ENCODE peak calls at places on chromosomes 6 and 20, in four cellular contexts. B is H1, V is HepG2, P is GM12891. S is an unnamed sample.

GRCh38 chr20:50099121-50099520 is 13.8 kb downstream of the UBE2V1 start:
- DNase-seq in B (no peak), V (no peak), P (no peak), S (no peak)

GRCh38 chr20:62970307-62971210 is 18.1 kb downstream of the SLC17A9 start:
- DNase-seq in P (no peak), B (no peak), V (no peak), S (no peak)

GRCh38 chr6:101404767-101405166 is 11.3 kb downstream of the GRIK2 start:
- DNase-seq in V (no peak), P (no peak), B (no peak), S (no peak)

GRCh38 chr6:19731286-19731685 is 105.9 kb upstream of the ID4 start:
- DNase-seq in B (no peak), V (peak; percentile 9), P (no peak), S (no peak)

GRCh38 chr6:170135821-170136471 is 154.9 kb downstream of the DLL1 start:
- DNase-seq in P (no peak), B (no peak), V (no peak), S (no peak)

GRCh38 chr6:133892444-133893323 is 3.8 kb downstream of the TCF21 start:
- DNase-seq in V (no peak), P (no peak), B (no peak), S (no peak)

GRCh38 chr6:12844284-12845223 is 128.0 kb downstream of the PHACTR1 start:
- DNase-seq in V (peak; percentile 20), B (no peak), P (peak; percentile 15), S (peak; percentile 9)

GRCh38 chr6:36373368-36374009 is 14.0 kb downstream of the ETV7 start:
- DNase-seq in V (no peak), P (no peak), B (no peak), S (no peak)

GRCh38 chr6:40719671-40720374 is 132.7 kb upstream of the LRFN2 start:
- DNase-seq in B (no peak), V (no peak), P (peak; percentile 19), S (no peak)

GRCh38 chr6:148265058-148265457 is 77.6 kb upstream of the SASH1 start:
- DNase-seq in P (no peak), B (no peak), V (no peak), S (no peak)

GRCh38 chr20:41150664-41151063 is 13.3 kb downstream of the PLCG1 start:
- DNase-seq in V (no peak), B (no peak), P (no peak), S (no peak)

GRCh38 chr6:12884983-12885382 is 168.4 kb downstream of the PHACTR1 start:
- DNase-seq in P (no peak), B (no peak), V (no peak), S (no peak)

GRCh38 chr20:57112448-57112847 is 154.0 kb downstream of the BMP7 start:
- DNase-seq in B (no peak), V (no peak), P (no peak), S (no peak)

GRCh38 chr20:49810491-49811190 is 2.0 kb upstream of the SLC9A8 start:
- DNase-seq in B (no peak), P (no peak), V (no peak), S (no peak)

GRCh38 chr6:37643851-37644672 is 53.6 kb downstream of the MDGA1 start:
- DNase-seq in V (no peak), P (no peak), B (no peak), S (no peak)

GRCh38 chr20:50673831-50674825 is 17.2 kb downstream of the RIPOR3 start:
- DNase-seq in V (no peak), P (no peak), B (no peak), S (no peak)

GRCh38 chr6:105510746-105511145 is 107.9 kb upstream of the PREP start:
- DNase-seq in V (no peak), B (no peak), P (no peak), S (no peak)

GRCh38 chr6:31079656-31080261 is 32.6 kb downstream of the C6orf15 start:
- DNase-seq in V (peak; percentile 64), P (peak; percentile 32), B (peak; percentile 29), S (peak; percentile 35)

GRCh38 chr6:42454428-42454791 is 2.7 kb upstream of the TRERF1 start:
- DNase-seq in B (no peak), V (no peak), P (no peak), S (no peak)

GRCh38 chr6:149212892-149213786 is 104.4 kb upstream of the TAB2 start:
- DNase-seq in B (no peak), V (no peak), P (no peak), S (no peak)

GRCh38 chr20:49694450-49695071 is 19.1 kb downstream of the B4GALT5 start:
- DNase-seq in V (no peak), P (no peak), B (no peak), S (no peak)

GRCh38 chr6:28789553-28790083 is 134.2 kb downstream of the TRIM27 start:
- DNase-seq in V (peak; percentile 80), P (no peak), B (no peak), S (no peak)

GRCh38 chr20:37233471-37234253 is 28.0 kb downstream of the GHRH start:
- DNase-seq in V (no peak), P (no peak), B (no peak), S (no peak)

GRCh38 chr20:64211874-64212658 is 43.5 kb upstream of the PCMTD2 start:
- DNase-seq in P (no peak), B (no peak), V (no peak), S (no peak)

GRCh38 chr6:168216741-168217140 is 102.8 kb downstream of the DACT2 start:
- DNase-seq in V (no peak), P (no peak), B (no peak), S (no peak)

GRCh38 chr6:84094050-84094435 is 60.5 kb downstream of the MRAP2 start:
- DNase-seq in B (no peak), V (no peak), P (no peak), S (no peak)

GRCh38 chr20:45782890-45783289 is 8.8 kb downstream of the WFDC3 start:
- DNase-seq in B (no peak), V (no peak), P (no peak), S (no peak)

GRCh38 chr20:61839912-61840441 is 225.7 kb downstream of the TAF4 start:
- DNase-seq in B (no peak), V (no peak), P (no peak), S (no peak)

GRCh38 chr20:13821876-13822275 is 37.0 kb downstream of the NDUFAF5 start:
- DNase-seq in B (no peak), P (no peak), V (no peak), S (no peak)

GRCh38 chr6:134007077-134007476 is 45.3 kb downstream of the SLC2A12 start:
- DNase-seq in V (no peak), B (no peak), P (no peak), S (no peak)

GRCh38 chr20:36544134-36545018 is 3.1 kb downstream of the MYL9 start:
- DNase-seq in P (no peak), V (no peak), B (no peak), S (no peak)

GRCh38 chr20:63363981-63364536 is 2.9 kb upstream of the CHRNA4 start:
- DNase-seq in V (no peak), B (no peak), P (no peak), S (no peak)

GRCh38 chr6:15621203-15622044 is 41.4 kb downstream of the DTNBP1 start:
- DNase-seq in V (no peak), B (no peak), P (no peak), S (peak; percentile 8)

GRCh38 chr6:90978046-90978445 is 391.2 kb upstream of the MAP3K7 start:
- DNase-seq in P (no peak), V (no peak), B (no peak), S (no peak)

GRCh38 chr20:24432057-24432456 is 37.4 kb upstream of the SYNDIG1 start:
- DNase-seq in B (no peak), V (no peak), P (no peak), S (no peak)

GRCh38 chr6:1445650-1446645 is 56.6 kb downstream of the FOXF2 start:
- DNase-seq in V (no peak), P (no peak), B (no peak), S (no peak)

GRCh38 chr6:89122625-89123024 is 4.8 kb upstream of the SRSF12 start:
- DNase-seq in P (no peak), B (no peak), V (peak; percentile 53), S (no peak)

GRCh38 chr6:111625099-111625416 is 19.4 kb upstream of the TRAF3IP2 start:
- DNase-seq in B (no peak), P (no peak), V (no peak), S (no peak)

GRCh38 chr6:122530440-122531046 is 58.9 kb upstream of the SERINC1 start:
- DNase-seq in B (peak; percentile 15), P (peak; percentile 8), V (peak; percentile 69), S (peak; percentile 5)
- TF ChIP-seq POLR2AphosphoS5 in B (no peak), P (no peak), V (no peak), S (no peak)

DNA sequence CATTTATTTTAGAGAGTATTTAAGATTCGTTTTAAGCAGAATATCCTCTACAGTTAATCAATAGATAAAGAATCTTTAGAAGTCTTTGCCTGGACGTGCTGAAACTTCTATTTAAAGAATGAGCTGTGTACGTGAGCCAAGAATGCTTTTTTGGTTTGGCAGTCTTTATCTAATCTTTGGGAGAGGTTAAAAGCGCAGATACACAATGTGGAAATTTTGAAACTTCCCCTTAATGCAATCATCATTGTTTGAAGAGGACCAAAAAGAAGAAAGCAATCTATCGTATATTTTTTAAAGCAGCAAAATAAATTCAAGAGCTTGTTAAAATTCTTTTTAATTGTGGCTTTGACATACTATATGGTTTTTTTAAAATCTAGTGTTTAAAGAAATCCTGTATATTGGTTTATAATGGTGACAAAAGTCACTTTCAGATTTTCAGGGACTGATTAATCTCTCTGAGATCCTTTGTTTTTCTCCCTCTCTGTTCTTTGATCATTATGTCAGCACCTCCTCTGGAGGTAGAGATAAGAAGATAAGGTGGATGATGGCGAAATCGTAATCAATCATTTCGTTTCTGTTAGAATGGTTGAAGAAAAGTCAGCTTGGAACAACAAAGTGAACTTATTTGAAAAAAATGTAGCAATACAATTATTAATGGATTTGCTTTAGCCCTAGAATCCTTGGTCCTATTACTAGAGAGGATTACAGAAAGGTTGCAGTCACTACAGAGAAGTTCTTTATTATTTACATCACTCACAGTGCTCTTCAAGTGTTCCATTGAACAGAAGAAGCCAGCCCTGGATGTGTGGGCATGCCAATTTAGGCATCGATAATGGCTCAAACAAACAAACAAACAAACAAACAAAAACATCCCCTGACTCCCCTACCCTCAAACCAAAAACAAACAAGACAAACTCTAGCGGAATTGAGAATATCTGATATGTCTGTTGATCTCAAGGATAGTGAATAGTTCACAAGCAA is 92.3 kb upstream of the FAM184A start:
- DNase-seq in B (no peak), V (peak; percentile 97), P (no peak), S (no peak)
- TF ChIP-seq TAF1 in B (no peak), V (no peak), P (no peak), S (no peak)

GRCh38 chr20:59174975-59175374 is 11.4 kb downstream of the ZNF831 start:
- DNase-seq in V (no peak), P (no peak), B (no peak), S (no peak)

GRCh38 chr20:59177266-59178250 is 13.9 kb downstream of the ZNF831 start:
- DNase-seq in V (no peak), P (no peak), B (no peak), S (no peak)

GRCh38 chr20:59176812-59177211 is 13.2 kb downstream of the ZNF831 start:
- DNase-seq in V (no peak), P (no peak), B (no peak), S (no peak)

GRCh38 chr20:59173938-59174496 is 10.4 kb downstream of the ZNF831 start:
- DNase-seq in B (no peak), V (no peak), P (no peak), S (no peak)

GRCh38 chr20:59175861-59176260 is 12.2 kb downstream of the ZNF831 start:
- DNase-seq in V (no peak), B (no peak), P (no peak), S (no peak)
- TF ChIP-seq POLR2AphosphoS5 in V (no peak), B (no peak), P (no peak), S (no peak)

GRCh38 chr6:108071736-108072276 is 2.7 kb downstream of the OSTM1 start:
- DNase-seq in P (no peak), B (peak; percentile 7), V (no peak), S (no peak)
- TF ChIP-seq TAF1 in P (no peak), B (no peak), V (no peak), S (no peak)